ENCODE peak calls at places on chromosomes 4 and X, in four cellular contexts. One of them, this sample, is unnamed.

GRCh38 chr4:87865960-87866598 is 33.3 kb downstream of the MEPE start:
- DNase-seq in HFF-Myc: no peak
- DNase-seq in glutamatergic neuron: no peak
- DNase-seq in stimulated activated CD4-positive, alpha-beta T cell treated with anti-CD3 and anti-CD28 coated beads, Interleukin-4, amount 100 ng/mL, for 24 hours: no peak
- DNase-seq in this sample: no peak

GRCh38 chr4:11424000-11424399 is 4.7 kb downstream of the HS3ST1 start:
- DNase-seq in stimulated activated CD4-positive, alpha-beta T cell treated with anti-CD3 and anti-CD28 coated beads, Interleukin-4, amount 100 ng/mL, for 24 hours: peak
- DNase-seq in glutamatergic neuron: no peak
- DNase-seq in HFF-Myc: peak
- DNase-seq in this sample: no peak

GRCh38 chr4:150348079-150348478 is 233.9 kb upstream of the MAB21L2 start:
- DNase-seq in HFF-Myc: no peak
- DNase-seq in stimulated activated CD4-positive, alpha-beta T cell treated with anti-CD3 and anti-CD28 coated beads, Interleukin-4, amount 100 ng/mL, for 24 hours: no peak
- DNase-seq in glutamatergic neuron: no peak
- DNase-seq in this sample: no peak

GRCh38 chr4:2691952-2692435 is 64.1 kb downstream of the TNIP2 start:
- DNase-seq in HFF-Myc: no peak
- DNase-seq in glutamatergic neuron: no peak
- DNase-seq in stimulated activated CD4-positive, alpha-beta T cell treated with anti-CD3 and anti-CD28 coated beads, Interleukin-4, amount 100 ng/mL, for 24 hours: peak
- DNase-seq in this sample: no peak

GRCh38 chr4:184457530-184458249 is 16.7 kb downstream of the IRF2 start:
- DNase-seq in HFF-Myc: no peak
- DNase-seq in glutamatergic neuron: no peak
- DNase-seq in stimulated activated CD4-positive, alpha-beta T cell treated with anti-CD3 and anti-CD28 coated beads, Interleukin-4, amount 100 ng/mL, for 24 hours: no peak
- DNase-seq in this sample: no peak

GRCh38 chr4:77309496-77309895 is 152.5 kb downstream of the CCNG2 start:
- DNase-seq in stimulated activated CD4-positive, alpha-beta T cell treated with anti-CD3 and anti-CD28 coated beads, Interleukin-4, amount 100 ng/mL, for 24 hours: no peak
- DNase-seq in glutamatergic neuron: no peak
- DNase-seq in HFF-Myc: no peak
- DNase-seq in this sample: no peak

GRCh38 chr4:55186700-55187099 is 61.3 kb upstream of the KDR start:
- DNase-seq in HFF-Myc: no peak
- DNase-seq in glutamatergic neuron: no peak
- DNase-seq in stimulated activated CD4-positive, alpha-beta T cell treated with anti-CD3 and anti-CD28 coated beads, Interleukin-4, amount 100 ng/mL, for 24 hours: no peak
- DNase-seq in this sample: no peak

GRCh38 chr4:74108457-74109115 is 9.6 kb upstream of the CXCL2 start:
- DNase-seq in glutamatergic neuron: no peak
- DNase-seq in HFF-Myc: no peak
- DNase-seq in stimulated activated CD4-positive, alpha-beta T cell treated with anti-CD3 and anti-CD28 coated beads, Interleukin-4, amount 100 ng/mL, for 24 hours: no peak
- DNase-seq in this sample: no peak

GRCh38 chr4:162767090-162767489 is 399.6 kb downstream of the NAF1 start:
- DNase-seq in glutamatergic neuron: no peak
- DNase-seq in stimulated activated CD4-positive, alpha-beta T cell treated with anti-CD3 and anti-CD28 coated beads, Interleukin-4, amount 100 ng/mL, for 24 hours: no peak
- DNase-seq in HFF-Myc: no peak
- DNase-seq in this sample: no peak

GRCh38 chrX:104195489-104196084 is 29.3 kb downstream of the FAM199X start:
- DNase-seq in glutamatergic neuron: no peak
- DNase-seq in HFF-Myc: peak
- DNase-seq in stimulated activated CD4-positive, alpha-beta T cell treated with anti-CD3 and anti-CD28 coated beads, Interleukin-4, amount 100 ng/mL, for 24 hours: no peak
- DNase-seq in this sample: no peak

GRCh38 chr4:23822181-23822580 is 67.7 kb downstream of the PPARGC1A start:
- DNase-seq in glutamatergic neuron: no peak
- DNase-seq in stimulated activated CD4-positive, alpha-beta T cell treated with anti-CD3 and anti-CD28 coated beads, Interleukin-4, amount 100 ng/mL, for 24 hours: no peak
- DNase-seq in HFF-Myc: no peak
- DNase-seq in this sample: no peak

GRCh38 chr4:108533245-108533844 is 87.0 kb upstream of the RPL34 start:
- DNase-seq in glutamatergic neuron: no peak
- DNase-seq in stimulated activated CD4-positive, alpha-beta T cell treated with anti-CD3 and anti-CD28 coated beads, Interleukin-4, amount 100 ng/mL, for 24 hours: no peak
- DNase-seq in HFF-Myc: no peak
- DNase-seq in this sample: no peak

GRCh38 chr4:89258506-89258905 is 49.1 kb downstream of the GPRIN3 start:
- DNase-seq in stimulated activated CD4-positive, alpha-beta T cell treated with anti-CD3 and anti-CD28 coated beads, Interleukin-4, amount 100 ng/mL, for 24 hours: no peak
- DNase-seq in HFF-Myc: no peak
- DNase-seq in glutamatergic neuron: no peak
- DNase-seq in this sample: no peak

GRCh38 chr4:156959298-156959702 is 12.3 kb downstream of the PDGFC start:
- DNase-seq in HFF-Myc: no peak
- DNase-seq in glutamatergic neuron: no peak
- DNase-seq in stimulated activated CD4-positive, alpha-beta T cell treated with anti-CD3 and anti-CD28 coated beads, Interleukin-4, amount 100 ng/mL, for 24 hours: no peak
- DNase-seq in this sample: no peak

GRCh38 chrX:103453655-103454054 is 65.6 kb downstream of the RAB40A start:
- DNase-seq in glutamatergic neuron: no peak
- DNase-seq in stimulated activated CD4-positive, alpha-beta T cell treated with anti-CD3 and anti-CD28 coated beads, Interleukin-4, amount 100 ng/mL, for 24 hours: no peak
- DNase-seq in HFF-Myc: peak
- DNase-seq in this sample: no peak

GRCh38 chrX:65821721-65822496 is 154.5 kb downstream of the MSN start:
- DNase-seq in stimulated activated CD4-positive, alpha-beta T cell treated with anti-CD3 and anti-CD28 coated beads, Interleukin-4, amount 100 ng/mL, for 24 hours: peak
- DNase-seq in glutamatergic neuron: peak
- DNase-seq in HFF-Myc: no peak
- DNase-seq in this sample: no peak

GRCh38 chr4:74934016-74934821 is 1.3 kb downstream of the PARM1 start:
- DNase-seq in glutamatergic neuron: peak
- DNase-seq in HFF-Myc: no peak
- DNase-seq in stimulated activated CD4-positive, alpha-beta T cell treated with anti-CD3 and anti-CD28 coated beads, Interleukin-4, amount 100 ng/mL, for 24 hours: no peak
- DNase-seq in this sample: peak

GRCh38 chr4:186900980-186901379 is 177.3 kb upstream of the FAT1 start:
- DNase-seq in stimulated activated CD4-positive, alpha-beta T cell treated with anti-CD3 and anti-CD28 coated beads, Interleukin-4, amount 100 ng/mL, for 24 hours: no peak
- DNase-seq in glutamatergic neuron: no peak
- DNase-seq in HFF-Myc: no peak
- DNase-seq in this sample: no peak

GRCh38 chr4:1225272-1226166 is 23.4 kb downstream of the CTBP1 start:
- DNase-seq in stimulated activated CD4-positive, alpha-beta T cell treated with anti-CD3 and anti-CD28 coated beads, Interleukin-4, amount 100 ng/mL, for 24 hours: no peak
- DNase-seq in glutamatergic neuron: no peak
- DNase-seq in HFF-Myc: no peak
- DNase-seq in this sample: no peak

GRCh38 chr4:31917334-31917733 is 1197.2 kb downstream of the PCDH7 start:
- DNase-seq in stimulated activated CD4-positive, alpha-beta T cell treated with anti-CD3 and anti-CD28 coated beads, Interleukin-4, amount 100 ng/mL, for 24 hours: no peak
- DNase-seq in glutamatergic neuron: no peak
- DNase-seq in HFF-Myc: no peak
- DNase-seq in this sample: no peak

GRCh38 chrX:151753313-151754041 is 18.9 kb downstream of the CNGA2 start:
- DNase-seq in HFF-Myc: no peak
- DNase-seq in stimulated activated CD4-positive, alpha-beta T cell treated with anti-CD3 and anti-CD28 coated beads, Interleukin-4, amount 100 ng/mL, for 24 hours: no peak
- DNase-seq in glutamatergic neuron: peak
- DNase-seq in this sample: peak

GRCh38 chr4:99447079-99447478 is 11.9 kb upstream of the ADH7 start:
- DNase-seq in stimulated activated CD4-positive, alpha-beta T cell treated with anti-CD3 and anti-CD28 coated beads, Interleukin-4, amount 100 ng/mL, for 24 hours: no peak
- DNase-seq in HFF-Myc: no peak
- DNase-seq in glutamatergic neuron: no peak
- DNase-seq in this sample: no peak

GRCh38 chrX:39242187-39242586 is 440.9 kb downstream of the MID1IP1 start:
- DNase-seq in glutamatergic neuron: no peak
- DNase-seq in stimulated activated CD4-positive, alpha-beta T cell treated with anti-CD3 and anti-CD28 coated beads, Interleukin-4, amount 100 ng/mL, for 24 hours: peak
- DNase-seq in HFF-Myc: no peak
- DNase-seq in this sample: no peak

GRCh38 chr4:8085491-8086479 is 72.8 kb downstream of the ABLIM2 start:
- DNase-seq in stimulated activated CD4-positive, alpha-beta T cell treated with anti-CD3 and anti-CD28 coated beads, Interleukin-4, amount 100 ng/mL, for 24 hours: no peak
- DNase-seq in glutamatergic neuron: no peak
- DNase-seq in HFF-Myc: no peak
- DNase-seq in this sample: no peak

GRCh38 chr4:6732441-6733357 is 16.7 kb downstream of the BLOC1S4 start:
- DNase-seq in HFF-Myc: no peak
- DNase-seq in glutamatergic neuron: no peak
- DNase-seq in stimulated activated CD4-positive, alpha-beta T cell treated with anti-CD3 and anti-CD28 coated beads, Interleukin-4, amount 100 ng/mL, for 24 hours: no peak
- DNase-seq in this sample: no peak

GRCh38 chrX:56812515-56813105 is 83.6 kb downstream of the NBDY start:
- DNase-seq in glutamatergic neuron: no peak
- DNase-seq in stimulated activated CD4-positive, alpha-beta T cell treated with anti-CD3 and anti-CD28 coated beads, Interleukin-4, amount 100 ng/mL, for 24 hours: peak
- DNase-seq in HFF-Myc: no peak
- DNase-seq in this sample: no peak

GRCh38 chrX:134933248-134933647 is 57.5 kb upstream of the SMIM10 start:
- DNase-seq in stimulated activated CD4-positive, alpha-beta T cell treated with anti-CD3 and anti-CD28 coated beads, Interleukin-4, amount 100 ng/mL, for 24 hours: no peak
- DNase-seq in glutamatergic neuron: no peak
- DNase-seq in HFF-Myc: no peak
- DNase-seq in this sample: no peak

GRCh38 chr4:98199247-98199646 is 56.0 kb upstream of the STPG2 start:
- DNase-seq in glutamatergic neuron: no peak
- DNase-seq in HFF-Myc: no peak
- DNase-seq in stimulated activated CD4-positive, alpha-beta T cell treated with anti-CD3 and anti-CD28 coated beads, Interleukin-4, amount 100 ng/mL, for 24 hours: no peak
- DNase-seq in this sample: no peak

GRCh38 chrX:106404512-106404911 is 207.3 kb upstream of the RADX start:
- DNase-seq in HFF-Myc: no peak
- DNase-seq in stimulated activated CD4-positive, alpha-beta T cell treated with anti-CD3 and anti-CD28 coated beads, Interleukin-4, amount 100 ng/mL, for 24 hours: no peak
- DNase-seq in glutamatergic neuron: no peak
- DNase-seq in this sample: no peak

GRCh38 chr4:66575024-66575696 is 904.9 kb upstream of the EPHA5 start:
- DNase-seq in HFF-Myc: no peak
- DNase-seq in glutamatergic neuron: no peak
- DNase-seq in stimulated activated CD4-positive, alpha-beta T cell treated with anti-CD3 and anti-CD28 coated beads, Interleukin-4, amount 100 ng/mL, for 24 hours: no peak
- DNase-seq in this sample: no peak

GRCh38 chrX:109797311-109797975 is 64.4 kb upstream of the ACSL4 start:
- DNase-seq in stimulated activated CD4-positive, alpha-beta T cell treated with anti-CD3 and anti-CD28 coated beads, Interleukin-4, amount 100 ng/mL, for 24 hours: no peak
- DNase-seq in glutamatergic neuron: no peak
- DNase-seq in HFF-Myc: no peak
- DNase-seq in this sample: no peak

GRCh38 chrX:141341341-141341740 is 99.0 kb upstream of the SPANXC start:
- DNase-seq in HFF-Myc: no peak
- DNase-seq in glutamatergic neuron: no peak
- DNase-seq in stimulated activated CD4-positive, alpha-beta T cell treated with anti-CD3 and anti-CD28 coated beads, Interleukin-4, amount 100 ng/mL, for 24 hours: no peak
- DNase-seq in this sample: no peak